ENCODE peak calls at places on chromosomes 1 and 21, in ten cellular contexts. I is AG09319, P is RCC 7860, N is NCI-H1417, E is DMS 273 treated with DMSO at 0.1 percent for 48 hours, Q is HFF-Myc, W is A549, Y is ureter, F is gastrocnemius medialis, K is progenitor cell of endocrine pancreas. V is an unnamed sample.

GRCh38 chr1:220876511-220877347 is 2.5 kb upstream of the HLX start:
- DNase-seq in W (no peak), P (no peak), E (no peak), F (no peak), K (no peak), Q (no peak), I (no peak), N (no peak), Y (no peak), V (no peak)

GRCh38 chr21:46564391-46564790 is 40.5 kb downstream of the S100B start:
- DNase-seq in Y (no peak), Q (no peak), E (no peak), N (no peak), P (no peak), F (no peak), W (no peak), I (no peak), K (no peak), V (no peak)

GRCh38 chr21:21813295-21813694 is 815.1 kb downstream of the NCAM2 start:
- DNase-seq in E (no peak), Y (no peak), P (no peak), W (no peak), Q (no peak), I (no peak), F (no peak), N (no peak), K (no peak), V (no peak)

GRCh38 chr1:201264072-201264471 is 19.2 kb upstream of the PKP1 start:
- DNase-seq in Y (no peak), I (no peak), K (no peak), P (no peak), Q (no peak), W (no peak), N (no peak), E (no peak), F (no peak), V (no peak)

GRCh38 chr21:39314155-39315027 is 959 bp upstream of the BRWD1 start:
- DNase-seq in Q (no peak), F (peak; percentile 23), W (peak; percentile 38), I (no peak), K (peak; percentile 48), N (no peak), Y (peak; percentile 55), P (peak; percentile 51), E (no peak), V (no peak)

GRCh38 chr1:245585252-245585959 is 430.6 kb downstream of the KIF26B start:
- DNase-seq in F (no peak), E (no peak), Q (no peak), I (peak; percentile 22), K (no peak), P (peak; percentile 93), Y (no peak), W (peak; percentile 62), N (no peak), V (peak; percentile 69)

GRCh38 chr1:54464477-54465146 is 58.4 kb upstream of the SSBP3 start:
- DNase-seq in F (no peak), P (no peak), K (no peak), Q (no peak), W (no peak), I (no peak), Y (no peak), E (no peak), N (no peak), V (no peak)

GRCh38 chr1:200453544-200453905 is 43.7 kb upstream of the ZNF281 start:
- DNase-seq in F (no peak), P (no peak), W (no peak), Y (no peak), Q (no peak), I (peak; percentile 24), E (no peak), K (no peak), N (no peak), V (peak; percentile 14)

GRCh38 chr1:219324629-219325367 is 151.1 kb downstream of the LYPLAL1 start:
- DNase-seq in Y (no peak), P (peak; percentile 88), E (no peak), N (no peak), Q (peak; percentile 94), I (peak; percentile 78), W (peak; percentile 43), F (no peak), K (no peak), V (peak; percentile 84)

GRCh38 chr1:226602186-226603029 is 53.8 kb downstream of the STUM start:
- DNase-seq in W (no peak), P (no peak), E (peak; percentile 19), F (peak; percentile 64), K (no peak), I (peak; percentile 85), Y (no peak), N (no peak), Q (peak; percentile 87), V (peak; percentile 82)

GRCh38 chr21:45642122-45642813 is 1.3 kb upstream of the PCBP3 start:
- DNase-seq in W (no peak), K (no peak), P (no peak), N (peak; percentile 20), E (no peak), Y (no peak), Q (no peak), F (no peak), I (no peak), V (no peak)

GRCh38 chr1:54838565-54839180 is 37.5 kb upstream of the TTC22 start:
- DNase-seq in E (no peak), Q (no peak), P (no peak), W (no peak), N (no peak), F (no peak), Y (peak; percentile 18), I (no peak), K (no peak), V (no peak)

GRCh38 chr21:43363506-43364260 is 63.2 kb downstream of the SIK1 start:
- DNase-seq in P (no peak), K (no peak), N (no peak), F (no peak), I (no peak), W (no peak), Y (no peak), Q (no peak), E (no peak), V (no peak)

GRCh38 chr1:11453742-11454442 is 25.1 kb upstream of the DISP3 start:
- DNase-seq in F (no peak), W (no peak), P (no peak), N (no peak), Y (no peak), Q (no peak), I (no peak), K (no peak), E (peak; percentile 29), V (no peak)

GRCh38 chr1:171610385-171610784 is 11.7 kb upstream of the MYOCOS start:
- DNase-seq in E (no peak), Q (no peak), I (no peak), F (no peak), N (no peak), K (no peak), Y (no peak), W (no peak), P (peak; percentile 52), V (peak; percentile 48)

GRCh38 chr1:242522304-242522945 is 2.1 kb downstream of the PLD5 start:
- DNase-seq in N (no peak), F (no peak), P (peak; percentile 26), E (no peak), I (no peak), Q (no peak), W (no peak), K (no peak), Y (no peak), V (no peak)

GRCh38 chr1:32865639-32866038 is 5.1 kb downstream of the FNDC5 start:
- DNase-seq in I (no peak), W (no peak), K (no peak), F (no peak), E (no peak), P (no peak), Q (no peak), Y (no peak), N (no peak), V (no peak)

GRCh38 chr21:15706686-15707085 is 23.1 kb upstream of the USP25 start:
- DNase-seq in Q (peak; percentile 91), I (peak; percentile 71), N (no peak), E (no peak), P (peak; percentile 86), W (peak; percentile 66), K (no peak), Y (peak; percentile 53), F (no peak), V (peak; percentile 75)

GRCh38 chr1:242005866-242006565 is 7.1 kb upstream of the MAP1LC3C start:
- DNase-seq in F (no peak), K (no peak), I (no peak), N (no peak), P (no peak), E (no peak), Q (no peak), Y (no peak), W (no peak), V (no peak)

GRCh38 chr1:206706298-206706791 is 21.6 kb downstream of the MAPKAPK2 start:
- DNase-seq in E (peak; percentile 54), N (peak; percentile 17), Q (no peak), I (no peak), Y (no peak), P (no peak), K (no peak), F (no peak), W (no peak), V (peak; percentile 78)

V was measured in AG09309.